ENCODE peak calls at places on chromosome 13, in four cellular contexts. P, V, E and R are unnamed samples.

GRCh38 chr13:29457299-29457698 is 138.2 kb downstream of the SLC7A1 start:
- DNase-seq in P (no peak), V (peak), E (no peak), R (no peak)

GRCh38 chr13:44407891-44408290 is 34.3 kb downstream of the SERP2 start:
- DNase-seq in P (no peak), V (no peak), E (no peak), R (no peak)

GRCh38 chr13:35979378-35979911 is 151.7 kb downstream of the DCLK1 start:
- DNase-seq in P (no peak), V (peak), E (peak), R (no peak)

GRCh38 chr13:111857336-111857735 is 209.6 kb upstream of the SOX1 start:
- DNase-seq in P (no peak), V (no peak), E (no peak), R (no peak)

GRCh38 chr13:48615017-48615416 is 38.7 kb upstream of the CYSLTR2 start:
- DNase-seq in P (no peak), V (no peak), E (no peak), R (no peak)

GRCh38 chr13:31122143-31122542 is 39.6 kb downstream of the HSPH1 start:
- DNase-seq in P (no peak), V (no peak), E (no peak), R (no peak)

GRCh38 chr13:19782049-19782726 is 557 bp downstream of the PSPC1 start:
- DNase-seq in P (peak), V (peak), E (peak), R (peak)

GRCh38 chr13:66635526-66635925 is 594.6 kb downstream of the PCDH9 start:
- DNase-seq in P (no peak), V (peak), E (no peak), R (no peak)

GRCh38 chr13:112326821-112327370 is 49.3 kb upstream of the SPACA7 start:
- DNase-seq in P (no peak), V (no peak), E (no peak), R (no peak)

GRCh38 chr13:40446365-40446764 is 220.1 kb downstream of the FOXO1 start:
- DNase-seq in P (no peak), V (peak), E (no peak), R (no peak)

GRCh38 chr13:101211261-101211660 is 205.0 kb downstream of the NALCN start:
- DNase-seq in P (no peak), V (peak), E (no peak), R (no peak)

GRCh38 chr13:67227131-67227983 is 2.8 kb downstream of the PCDH9 start:
- DNase-seq in P (no peak), V (no peak), E (no peak), R (no peak)

GRCh38 chr13:113588394-113589111 is 4.0 kb downstream of the TFDP1 start:
- DNase-seq in P (peak), V (no peak), E (no peak), R (no peak)

GRCh38 chr13:23866420-23867026 is 22.7 kb downstream of the MIPEP start:
- DNase-seq in P (no peak), V (peak), E (no peak), R (no peak)

GRCh38 chr13:61413572-61413971 is 2.1 kb downstream of the PCDH20 start:
- DNase-seq in P (no peak), V (no peak), E (no peak), R (no peak)

GRCh38 chr13:61414686-61415664 is 674 bp downstream of the PCDH20 start:
- DNase-seq in P (no peak), V (no peak), E (peak), R (no peak)

GRCh38 chr13:61414136-61414535 is 1.5 kb downstream of the PCDH20 start:
- DNase-seq in P (no peak), V (no peak), E (no peak), R (no peak)

GRCh38 chr13:61410266-61410665 is 5.4 kb downstream of the PCDH20 start:
- DNase-seq in P (no peak), V (no peak), E (no peak), R (no peak)

DNA sequence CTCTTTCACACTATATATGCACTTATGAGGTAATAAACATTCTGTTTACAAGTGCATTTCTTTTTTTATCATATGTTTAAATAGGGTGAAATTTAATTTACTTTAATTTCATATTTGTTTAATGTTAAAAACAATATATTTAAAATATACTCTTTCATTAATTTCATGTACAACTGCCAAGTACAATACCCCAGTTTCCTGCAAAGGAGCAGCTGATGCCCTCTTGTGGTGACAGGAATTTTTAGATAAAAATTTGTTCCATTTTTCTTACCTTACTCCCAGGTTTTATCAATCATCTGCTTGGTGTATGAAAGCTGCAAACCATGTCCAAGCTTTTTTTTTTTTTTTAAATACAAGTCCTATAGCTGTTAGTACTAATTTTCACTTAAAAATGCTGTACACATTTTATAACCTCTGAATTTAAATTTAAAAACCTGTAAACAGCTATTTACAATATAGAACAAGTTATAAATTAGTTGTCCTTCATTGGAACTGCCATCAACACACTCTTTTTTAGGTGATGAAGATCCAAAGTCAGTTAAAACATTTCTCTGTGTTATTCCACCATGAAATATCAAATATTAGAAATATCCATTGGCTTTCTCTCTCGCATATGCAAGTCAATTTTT is 4.9 kb downstream of the PCDH20 start:
- DNase-seq in P (no peak), V (peak), E (no peak), R (no peak)
- TF ChIP-seq CTCF in P (no peak), V (peak), E (peak), R (no peak)

DNA sequence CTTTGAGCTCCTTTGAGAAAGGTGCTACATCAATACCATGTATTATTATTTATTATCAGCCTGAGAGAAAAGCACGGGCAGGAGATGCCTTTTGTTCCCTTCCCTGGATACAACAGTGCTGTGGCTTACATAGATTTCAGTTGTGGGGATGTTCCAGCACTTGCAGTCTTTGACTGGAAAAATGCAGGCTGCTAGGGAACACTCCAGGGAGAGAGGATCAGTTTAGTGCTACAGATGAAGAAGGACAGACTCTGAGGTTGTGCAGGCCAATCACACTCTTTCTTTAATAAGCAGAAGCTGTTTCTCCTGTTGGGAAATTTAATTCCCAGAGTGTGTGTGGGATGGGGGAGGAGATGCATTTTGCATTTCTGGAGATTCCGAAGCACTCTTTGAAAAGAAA is 94.5 kb upstream of the OBI1 start:
- DNase-seq in P (no peak), V (no peak), E (no peak), R (no peak)
- TF ChIP-seq CTCF in P (no peak), V (no peak), E (no peak), R (no peak)

GRCh38 chr13:33262069-33262487 is 23.5 kb downstream of the STARD13 start:
- DNase-seq in P (no peak), V (peak), E (no peak), R (no peak)
- TF ChIP-seq CTCF in P (no peak), V (no peak), E (no peak), R (no peak)

GRCh38 chr13:51297556-51297955 is 41.9 kb upstream of the SERPINE3 start:
- DNase-seq in P (no peak), V (no peak), E (no peak), R (no peak)
- TF ChIP-seq CTCF in P (no peak), V (no peak), E (no peak), R (no peak)